ENCODE peak calls at places on chromosomes 12 and 14, in ten cellular contexts. K, V, A, G, F, M, Q, W, T and Y are unnamed samples.

GRCh38 chr12:57729321-57729844 is 9.2 kb downstream of the AGAP2 start:
- DNase-seq in K (no peak), W (no peak), G (no peak), T (no peak), A (no peak), F (no peak), M (no peak), V (no peak), Q (peak; percentile 13), Y (no peak)

GRCh38 chr12:124745891-124746570 is 117.6 kb downstream of the SCARB1 start:
- DNase-seq in V (no peak), K (peak; percentile 88), F (peak; percentile 93), G (peak; percentile 79), W (peak; percentile 77), A (peak; percentile 95), M (peak; percentile 87), T (peak; percentile 94), Q (peak; percentile 95), Y (peak; percentile 85)

GRCh38 chr12:116346222-116346621 is 68.7 kb upstream of the MED13L start:
- DNase-seq in K (no peak), A (no peak), T (no peak), G (no peak), W (no peak), Q (no peak), M (peak; percentile 49), F (no peak), V (no peak), Y (no peak)

GRCh38 chr12:76685246-76685678 is 78.7 kb upstream of the ZDHHC17 start:
- DNase-seq in G (no peak), M (peak; percentile 84), V (no peak), Q (peak; percentile 77), K (no peak), A (no peak), T (peak; percentile 40), F (no peak), W (no peak), Y (peak; percentile 7)

GRCh38 chr12:110550981-110551380 is 32.1 kb downstream of the PPTC7 start:
- DNase-seq in W (no peak), Q (no peak), A (no peak), K (no peak), V (no peak), G (no peak), F (no peak), T (no peak), M (no peak), Y (no peak)

GRCh38 chr12:56414401-56414800 is 34.8 kb downstream of the TIMELESS start:
- DNase-seq in V (no peak), M (no peak), Q (no peak), W (no peak), F (no peak), A (no peak), T (no peak), G (no peak), K (no peak), Y (no peak)

GRCh38 chr14:104371917-104372316 is 207.6 kb upstream of the C14orf180 start:
- DNase-seq in G (no peak), M (no peak), F (no peak), K (no peak), Q (no peak), T (no peak), A (no peak), V (no peak), W (peak; percentile 34), Y (no peak)

GRCh38 chr12:22255097-22255496 is 79.4 kb downstream of the ST8SIA1 start:
- DNase-seq in M (no peak), K (no peak), Q (peak; percentile 68), G (peak; percentile 21), F (no peak), V (no peak), W (no peak), T (no peak), A (no peak), Y (no peak)

DNA sequence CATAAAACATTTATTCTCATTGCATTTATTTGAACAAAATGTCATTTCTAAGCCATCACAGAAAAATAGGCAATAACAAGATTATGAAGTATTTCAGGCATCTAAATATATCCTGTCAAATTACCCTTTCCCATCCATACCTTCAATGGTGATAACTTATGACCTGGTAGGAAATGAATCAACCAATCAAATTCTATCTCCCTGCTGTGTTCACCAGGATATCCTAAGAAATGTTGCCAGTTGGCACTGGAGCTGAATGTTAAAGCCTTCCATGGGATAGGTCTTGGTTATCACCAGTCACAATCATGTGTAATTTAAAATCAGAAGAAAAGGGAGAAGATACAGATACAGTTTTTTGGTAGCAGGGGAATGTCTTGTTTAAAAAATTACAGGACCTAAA is 23.7 kb downstream of the BMP4 start:
- DNase-seq in Q (no peak), T (no peak), G (no peak), A (no peak), M (no peak), F (no peak), V (no peak), K (no peak), W (no peak), Y (no peak)
- H3K27ac ChIP-seq in Q (no peak overlapping the region), T (no peak overlapping the region), G (no peak overlapping the region), A (no peak overlapping the region), M (no peak overlapping the region), F (no peak overlapping the region), V (no peak overlapping the region), K (no peak overlapping the region), W (no peak overlapping the region), Y (no peak overlapping the region)

GRCh38 chr14:88605594-88605993 is 42.8 kb downstream of the ZC3H14 start:
- DNase-seq in W (no peak), A (no peak), K (no peak), M (no peak), T (no peak), V (no peak), G (no peak), Q (no peak), F (no peak), Y (no peak)
- H3K27ac ChIP-seq in W (no peak overlapping the region), A (no peak overlapping the region), K (no peak overlapping the region), M (no peak overlapping the region), T (no peak overlapping the region), V (no peak overlapping the region), G (no peak overlapping the region), Q (no peak overlapping the region), F (no peak overlapping the region), Y (no peak overlapping the region)

DNA sequence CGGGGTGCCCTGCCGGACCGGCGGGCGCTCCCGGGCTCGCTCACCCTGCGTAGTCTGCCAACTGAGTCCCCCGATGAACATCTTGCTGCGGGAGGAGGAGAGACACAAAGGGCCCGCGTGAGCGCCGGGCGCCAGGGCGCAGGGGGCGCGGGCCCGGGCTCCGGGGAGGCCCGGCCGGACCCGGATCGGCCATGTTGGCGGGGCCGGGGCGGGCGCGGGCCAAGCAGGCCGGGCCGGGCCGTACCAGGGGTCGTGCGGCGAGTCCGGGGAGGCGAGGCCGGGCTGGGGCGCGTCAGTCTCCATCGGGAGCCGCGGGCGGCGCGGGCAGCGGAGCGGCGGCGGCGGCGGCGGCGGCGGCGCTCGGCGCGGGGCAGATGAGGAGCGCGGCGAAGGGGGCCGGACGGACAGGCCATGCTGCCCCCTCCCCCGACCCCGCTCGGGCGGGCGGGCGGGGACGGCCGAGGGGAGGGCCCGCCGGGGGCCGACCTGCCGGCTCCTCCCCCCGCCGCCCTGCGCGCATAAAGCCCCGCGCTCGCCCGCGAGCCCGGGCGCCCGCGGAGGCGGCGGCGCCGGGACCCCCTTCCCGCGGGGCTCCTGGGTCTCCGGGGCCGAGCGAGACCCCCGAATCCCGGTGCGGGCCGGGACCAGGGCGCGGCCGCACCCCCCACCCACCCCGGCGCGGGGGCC is at the start of gene MSI1:
- DNase-seq in W (no peak), M (peak; percentile 68), F (no peak), K (no peak), V (no peak), G (no peak), T (no peak), Q (no peak), A (no peak), Y (no peak)
- H3K27ac ChIP-seq in W (no peak within 1 kb of the TSS), M (peak within 1 kb of the TSS; percentile 82), F (peak within 1 kb of the TSS; percentile 80), K (no peak within 1 kb of the TSS), V (no peak within 1 kb of the TSS), G (no peak within 1 kb of the TSS), T (peak within 1 kb of the TSS; percentile 57), Q (no peak within 1 kb of the TSS), A (no peak within 1 kb of the TSS), Y (no peak within 1 kb of the TSS)

DNA sequence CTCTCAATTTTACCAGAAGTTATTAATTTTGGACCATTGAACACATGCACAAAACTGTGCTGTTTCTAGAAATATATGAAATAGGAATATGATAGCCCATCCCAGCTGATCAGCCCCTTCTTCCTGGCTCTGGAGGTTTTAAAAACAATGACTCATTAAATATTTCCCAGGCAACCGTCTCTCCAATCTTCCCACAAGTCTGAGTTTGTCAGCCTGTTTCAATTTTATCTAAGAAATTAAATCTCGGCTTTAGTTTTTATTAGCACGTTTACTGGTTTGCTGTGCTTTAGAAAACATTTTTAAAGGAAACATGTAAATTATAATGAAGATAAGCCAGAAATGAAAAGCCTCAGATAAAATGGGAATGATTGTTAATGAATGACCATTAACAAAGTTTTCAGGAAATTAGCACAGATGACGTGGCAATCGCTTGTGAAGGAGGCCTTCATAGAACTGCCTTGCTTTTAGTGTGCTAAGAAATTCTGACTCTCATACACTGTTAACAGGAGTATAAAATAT is 89.3 kb upstream of the RAP1B start:
- DNase-seq in W (no peak), Q (no peak), F (no peak), M (no peak), K (no peak), G (peak; percentile 55), A (no peak), V (no peak), T (no peak), Y (no peak)
- H3K27ac ChIP-seq in W (peak overlapping the region; percentile 61), Q (no peak overlapping the region), F (peak overlapping the region; percentile 43), M (no peak overlapping the region), K (no peak overlapping the region), G (no peak overlapping the region), A (peak overlapping the region; percentile 62), V (no peak overlapping the region), T (no peak overlapping the region), Y (no peak overlapping the region)